ENCODE peak calls at places on chromosomes 12 and 14, in seven cellular contexts. W is Calu3, E is naive B cell, P is NCI-H1092 treated with DMSO at 0.1 percent for 48 hours, A is astrocyte, U is NCI-H1105 treated with DMSO at 0.1 percent for 48 hours, C is cerebellar cortex. I is an unnamed sample.

GRCh38 chr12:15691372-15691771 is 97.8 kb downstream of the EPS8 start:
- DNase-seq in W (no peak), E (no peak), P (no peak), A (no peak), U (no peak), C (no peak), I (no peak)

GRCh38 chr12:132836803-132837331 is 8.2 kb upstream of the GOLGA3 start:
- DNase-seq in W (no peak), E (no peak), P (no peak), A (no peak), U (no peak), C (peak; percentile 39), I (no peak)

GRCh38 chr12:107351716-107352115 is 258.4 kb upstream of the CRY1 start:
- DNase-seq in W (no peak), E (no peak), P (no peak), A (no peak), U (no peak), C (no peak), I (peak; percentile 43)

GRCh38 chr12:57238854-57239554 is 9.5 kb downstream of the SHMT2 start:
- DNase-seq in W (peak; percentile 94), E (peak; percentile 85), P (peak; percentile 73), A (peak; percentile 38), U (peak; percentile 78), C (peak; percentile 89), I (peak; percentile 25)

GRCh38 chr12:116046039-116046438 is 231.5 kb downstream of the MED13L start:
- DNase-seq in W (no peak), E (no peak), P (no peak), A (no peak), U (no peak), C (no peak), I (no peak)

GRCh38 chr12:68910128-68910527 is 22.8 kb downstream of the CPM start:
- DNase-seq in W (no peak), E (no peak), P (no peak), A (peak; percentile 20), U (no peak), C (no peak), I (no peak)

GRCh38 chr12:89862511-89863331 is 154.1 kb upstream of the ATP2B1 start:
- DNase-seq in W (no peak), E (peak; percentile 75), P (no peak), A (no peak), U (no peak), C (no peak), I (no peak)

GRCh38 chr12:62933220-62933870 is 1.6 kb downstream of the PPM1H start:
- DNase-seq in W (peak; percentile 74), E (no peak), P (peak; percentile 78), A (no peak), U (peak; percentile 77), C (peak; percentile 97), I (no peak)

GRCh38 chr14:32986791-32987545 is 48.3 kb downstream of the NPAS3 start:
- DNase-seq in W (no peak), E (no peak), P (no peak), A (peak; percentile 89), U (no peak), C (peak; percentile 14), I (peak; percentile 11)

GRCh38 chr12:115079760-115080159 is 395.8 kb upstream of the TBX3 start:
- DNase-seq in W (no peak), E (no peak), P (no peak), A (peak; percentile 3), U (no peak), C (no peak), I (no peak)

GRCh38 chr14:105700622-105701288 is 174.4 kb downstream of the TMEM121 start:
- DNase-seq in W (no peak), E (peak; percentile 48), P (no peak), A (no peak), U (no peak), C (no peak), I (no peak)

GRCh38 chr14:24632336-24632735 is 1.7 kb downstream of the GZMB start:
- DNase-seq in W (no peak), E (no peak), P (no peak), A (no peak), U (no peak), C (no peak), I (no peak)

GRCh38 chr14:39023939-39024871 is 78.8 kb downstream of the SEC23A start:
- DNase-seq in W (no peak), E (no peak), P (peak; percentile 87), A (no peak), U (peak; percentile 85), C (peak; percentile 16), I (no peak)

GRCh38 chr14:95156153-95156764 is 1.1 kb downstream of the DICER1 start:
- DNase-seq in W (no peak), E (no peak), P (peak; percentile 27), A (peak; percentile 16), U (peak; percentile 9), C (peak; percentile 28), I (no peak)

GRCh38 chr12:98532687-98533304 is 17.4 kb downstream of the TMPO start:
- DNase-seq in W (peak; percentile 66), E (peak; percentile 44), P (peak; percentile 16), A (no peak), U (peak; percentile 26), C (peak; percentile 52), I (peak; percentile 75)

GRCh38 chr14:32303865-32304264 is 25.2 kb upstream of the AKAP6 start:
- DNase-seq in W (no peak), E (no peak), P (no peak), A (no peak), U (no peak), C (no peak), I (no peak)

GRCh38 chr14:39426605-39427004 is 5.6 kb downstream of the FBXO33 start:
- DNase-seq in W (no peak), E (no peak), P (peak; percentile 59), A (peak; percentile 58), U (peak; percentile 35), C (peak; percentile 45), I (peak; percentile 5)

GRCh38 chr12:111458773-111459172 is 53.0 kb downstream of the SH2B3 start:
- DNase-seq in W (no peak), E (no peak), P (no peak), A (no peak), U (no peak), C (no peak), I (no peak)

GRCh38 chr12:109582636-109583035 is 9.0 kb downstream of the MVK start:
- DNase-seq in W (peak; percentile 39), E (no peak), P (no peak), A (no peak), U (no peak), C (no peak), I (peak; percentile 22)

GRCh38 chr14:59483360-59483759 is 848 bp downstream of the L3HYPDH start:
- DNase-seq in W (no peak), E (peak; percentile 5), P (peak; percentile 41), A (peak; percentile 88), U (no peak), C (peak; percentile 44), I (peak; percentile 12)

GRCh38 chr12:132489078-132489601 is 811 bp upstream of the FBRSL1 start:
- DNase-seq in W (no peak), E (peak; percentile 83), P (no peak), A (no peak), U (no peak), C (no peak), I (no peak)

I was measured in A172.